ENCODE peak calls at places on chromosomes 12 and 14, in seven cellular contexts. Y, T, M, U, A, F and J are unnamed samples.

GRCh38 chr12:104454997-104455396 is 1.8 kb upstream of the CHST11 start:
- DNase-seq in Y (no peak), T (no peak), F (no peak), A (no peak), U (no peak), M (no peak), J (peak; percentile 43)

GRCh38 chr14:90900712-90901111 is 84.5 kb upstream of the TTC7B start:
- DNase-seq in U (no peak), F (no peak), T (no peak), M (no peak), Y (no peak), A (no peak), J (peak; percentile 17)

GRCh38 chr14:91058017-91058675 is 2.3 kb downstream of the RPS6KA5 start:
- DNase-seq in U (no peak), A (no peak), F (no peak), T (no peak), M (no peak), Y (no peak), J (no peak)

GRCh38 chr12:91717804-91718203 is 427.8 kb downstream of the BTG1 start:
- DNase-seq in Y (no peak), M (no peak), F (no peak), U (no peak), A (no peak), T (no peak), J (no peak)

GRCh38 chr14:77589099-77589498 is 27.3 kb downstream of the SPTLC2 start:
- DNase-seq in Y (no peak), F (no peak), M (no peak), A (no peak), T (no peak), U (no peak), J (no peak)

GRCh38 chr12:89067436-89067835 is 284.9 kb downstream of the DUSP6 start:
- DNase-seq in F (no peak), U (no peak), T (no peak), M (no peak), A (no peak), Y (no peak), J (peak; percentile 91)

GRCh38 chr12:69405466-69405865 is 45.9 kb downstream of the YEATS4 start:
- DNase-seq in T (no peak), M (peak; percentile 90), A (peak; percentile 74), F (no peak), U (no peak), Y (no peak), J (peak; percentile 97)

GRCh38 chr12:20474443-20474842 is 106.1 kb downstream of the PDE3A start:
- DNase-seq in M (peak; percentile 31), U (no peak), A (no peak), F (no peak), Y (no peak), T (no peak), J (peak; percentile 45)

GRCh38 chr12:94151577-94151976 is 3.2 kb downstream of the PLXNC1 start:
- DNase-seq in Y (no peak), T (no peak), A (no peak), F (no peak), M (no peak), U (no peak), J (no peak)

GRCh38 chr12:62715086-62715786 is 219.7 kb downstream of the PPM1H start:
- DNase-seq in A (no peak), Y (no peak), F (no peak), U (no peak), T (no peak), M (no peak), J (no peak)

GRCh38 chr14:59107819-59108218 is 80.6 kb upstream of the DAAM1 start:
- DNase-seq in F (no peak), T (no peak), U (no peak), Y (no peak), A (no peak), M (no peak), J (no peak)

GRCh38 chr12:23921099-23921846 is 28.2 kb downstream of the SOX5 start:
- DNase-seq in Y (no peak), M (no peak), U (no peak), A (no peak), T (no peak), F (no peak), J (no peak)

GRCh38 chr12:12964255-12964654 is 12.3 kb upstream of the GPRC5D start:
- DNase-seq in M (no peak), U (no peak), Y (no peak), F (no peak), T (no peak), A (no peak), J (no peak)

GRCh38 chr14:91257328-91258020 is 13.0 kb upstream of the GPR68 start:
- DNase-seq in T (no peak), A (no peak), Y (no peak), F (no peak), M (no peak), U (no peak), J (no peak)

GRCh38 chr12:119072463-119072862 is 91.1 kb downstream of the SRRM4 start:
- DNase-seq in U (no peak), A (no peak), Y (no peak), T (no peak), F (no peak), M (no peak), J (no peak)